ENCODE peak calls at places on chromosomes 4 and X, in ten cellular contexts. Z, J, E, Y, N, V, F, R, A and O are unnamed samples.

GRCh38 chrX:104113237-104113965 is 1.1 kb downstream of the ZCCHC18 start:
- DNase-seq in V (peak), Y (peak), Z (peak), F (peak), A (no peak), N (peak), R (peak), J (peak), E (peak), O (peak)

GRCh38 chr4:183873389-183874185 is 31.5 kb upstream of the STOX2 start:
- DNase-seq in J (peak), R (no peak), A (no peak), F (no peak), V (no peak), N (no peak), E (no peak), Z (no peak), Y (no peak), O (no peak)

GRCh38 chrX:111100191-111100590 is 4.2 kb downstream of the PAK3 start:
- DNase-seq in Y (peak), E (peak), Z (peak), J (no peak), A (no peak), N (no peak), V (peak), R (peak), F (peak), O (no peak)

GRCh38 chr4:128847074-128847724 is 37.7 kb downstream of the JADE1 start:
- DNase-seq in N (no peak), R (no peak), J (no peak), E (peak), A (no peak), Y (no peak), Z (no peak), V (no peak), F (no peak), O (no peak)

GRCh38 chr4:121192500-121192899 is 28.4 kb upstream of the TNIP3 start:
- DNase-seq in V (peak), R (peak), J (no peak), F (peak), Y (no peak), N (no peak), A (no peak), Z (no peak), E (no peak), O (no peak)

GRCh38 chrX:97238632-97239031 is 354.9 kb downstream of the RPA4 start:
- DNase-seq in F (peak), R (no peak), Z (no peak), N (no peak), V (no peak), Y (no peak), J (peak), A (no peak), E (no peak), O (no peak)

GRCh38 chr4:98473046-98473445 is 185.4 kb downstream of the TSPAN5 start:
- DNase-seq in V (no peak), E (no peak), Z (no peak), J (no peak), N (no peak), F (no peak), A (no peak), Y (no peak), R (no peak), O (no peak)

GRCh38 chrX:95703696-95704095 is 980.9 kb upstream of the DIAPH2 start:
- DNase-seq in V (no peak), Y (no peak), J (no peak), N (no peak), R (no peak), Z (no peak), A (no peak), E (no peak), F (no peak), O (no peak)

GRCh38 chrX:69387559-69388487 is 116.3 kb upstream of the NALF2 start:
- DNase-seq in V (peak), Y (peak), A (no peak), N (peak), Z (peak), J (no peak), E (peak), F (peak), R (peak), O (peak)

GRCh38 chr4:127143460-127144190 is 489.1 kb upstream of the INTU start:
- DNase-seq in J (peak), Z (no peak), R (no peak), E (no peak), N (no peak), F (peak), Y (no peak), V (no peak), A (no peak), O (no peak)